ENCODE peak calls at places on chromosomes 16 and 17, in seven cellular contexts. V is iPS-NIHi11, B is NCI-H460, P is DMS153, W is ELF-1, T is Caki2, U is NCI-H1105. K is an unnamed sample.

GRCh38 chr17:45432405-45433113 is at the start of gene ARHGAP27:
- DNase-seq in V (peak), B (no peak), P (peak), W (no peak), T (no peak), U (no peak), K (peak)

GRCh38 chr16:71673190-71673956 is 47.4 kb downstream of the MARVELD3 start:
- DNase-seq in V (no peak), B (no peak), P (no peak), W (no peak), T (no peak), U (no peak), K (no peak)

GRCh38 chr17:5832886-5833285 is 237.3 kb upstream of the WSCD1 start:
- DNase-seq in V (peak), B (no peak), P (peak), W (peak), T (peak), U (peak), K (peak)

GRCh38 chr17:74833501-74834361 is 26.0 kb downstream of the GRIN2C start:
- DNase-seq in V (no peak), B (no peak), P (no peak), W (no peak), T (no peak), U (no peak), K (no peak)

GRCh38 chr17:77795685-77796084 is 162.8 kb upstream of the TNRC6C start:
- DNase-seq in V (no peak), B (no peak), P (no peak), W (no peak), T (no peak), U (no peak), K (no peak)

GRCh38 chr16:18855196-18855595 is 53.8 kb upstream of the ARL6IP1 start:
- DNase-seq in V (no peak), B (no peak), P (no peak), W (no peak), T (no peak), U (no peak), K (no peak)

GRCh38 chr16:4846503-4846900 is 586 bp downstream of the GLYR1 start:
- DNase-seq in V (peak), B (no peak), P (no peak), W (peak), T (peak), U (no peak), K (peak)

GRCh38 chr16:1614226-1615102 is 2.3 kb downstream of the CRAMP1 start:
- DNase-seq in V (peak), B (no peak), P (no peak), W (peak), T (peak), U (no peak), K (peak)

GRCh38 chr17:2054262-2054739 is 602 bp upstream of the HIC1 start:
- DNase-seq in V (no peak), B (no peak), P (peak), W (peak), T (peak), U (peak), K (peak)

GRCh38 chr17:57365420-57365819 is 109.1 kb downstream of the MSI2 start:
- DNase-seq in V (no peak), B (no peak), P (no peak), W (no peak), T (peak), U (no peak), K (no peak)

GRCh38 chr17:32298721-32299578 is 33.3 kb downstream of the RHBDL3 start:
- DNase-seq in V (peak), B (no peak), P (peak), W (peak), T (no peak), U (no peak), K (no peak)

GRCh38 chr16:67923414-67924127 is 8.1 kb downstream of the CTRL start:
- DNase-seq in V (no peak), B (no peak), P (peak), W (no peak), T (no peak), U (peak), K (no peak)

GRCh38 chr17:61402978-61403845 is 3.6 kb downstream of the TBX2 start:
- DNase-seq in V (peak), B (no peak), P (peak), W (peak), T (no peak), U (peak), K (peak)

GRCh38 chr17:1592751-1593629 is 30.4 kb upstream of the PITPNA start:
- DNase-seq in V (no peak), B (no peak), P (no peak), W (no peak), T (no peak), U (no peak), K (no peak)

GRCh38 chr17:40615295-40615988 is 32.2 kb downstream of the SMARCE1 start:
- DNase-seq in V (peak), B (peak), P (peak), W (peak), T (peak), U (no peak), K (peak)

GRCh38 chr17:34886831-34887230 is 74.4 kb downstream of the CCT6B start:
- DNase-seq in V (no peak), B (no peak), P (no peak), W (no peak), T (no peak), U (no peak), K (no peak)

GRCh38 chr17:55326030-55326429 is 61.3 kb downstream of the HLF start:
- DNase-seq in V (no peak), B (no peak), P (no peak), W (no peak), T (no peak), U (no peak), K (no peak)

GRCh38 chr17:12627177-12627629 is 38.5 kb upstream of the MYOCD start:
- DNase-seq in V (no peak), B (peak), P (no peak), W (no peak), T (peak), U (no peak), K (no peak)

GRCh38 chr17:50176559-50177471 is 11.0 kb downstream of the SGCA start:
- DNase-seq in V (no peak), B (no peak), P (no peak), W (no peak), T (no peak), U (no peak), K (no peak)

GRCh38 chr16:27258241-27258734 is 10.3 kb downstream of the NSMCE1 start:
- DNase-seq in V (no peak), B (no peak), P (no peak), W (peak), T (no peak), U (no peak), K (no peak)

K was measured in GM23338.